ENCODE peak calls at places on chromosome 6, in five cellular contexts. L is cardiac fibroblast, Z is endothelial cell of umbilical vein, W is HepG2, D is epithelial cell of esophagus. P is an unnamed sample.

GRCh38 chr6:14826456-14826855 is 419.4 kb upstream of the JARID2 start:
- DNase-seq in L (no peak), Z (no peak), W (no peak), D (no peak), P (no peak)

GRCh38 chr6:39808934-39809333 is 16.8 kb downstream of the DAAM2 start:
- DNase-seq in L (no peak), Z (no peak), W (no peak), D (no peak), P (peak; percentile 27)

GRCh38 chr6:116779569-116780164 is 14.1 kb upstream of the FAM162B start:
- DNase-seq in L (peak; percentile 57), Z (peak; percentile 36), W (peak; percentile 58), D (peak; percentile 36), P (peak; percentile 59)

GRCh38 chr6:108874470-108875160 is 26.4 kb downstream of the ARMC2 start:
- DNase-seq in L (peak; percentile 76), Z (peak; percentile 49), W (no peak), D (no peak), P (peak; percentile 31)

GRCh38 chr6:156820089-156820798 is 43.1 kb downstream of the ARID1B start:
- DNase-seq in L (no peak), Z (no peak), W (no peak), D (no peak), P (no peak)

GRCh38 chr6:150759500-150759899 is 106.0 kb upstream of the MTHFD1L start:
- DNase-seq in L (no peak), Z (no peak), W (no peak), D (no peak), P (no peak)

GRCh38 chr6:170564936-170565530 is 10.9 kb downstream of the TBP start:
- DNase-seq in L (no peak), Z (no peak), W (no peak), D (no peak), P (no peak)

GRCh38 chr6:9250852-9251251 is 815.5 kb upstream of the SLC35B3 start:
- DNase-seq in L (peak; percentile 71), Z (peak; percentile 52), W (peak; percentile 16), D (peak; percentile 81), P (peak; percentile 60)

GRCh38 chr6:12077021-12077420 is 64.9 kb downstream of the HIVEP1 start:
- DNase-seq in L (no peak), Z (no peak), W (no peak), D (no peak), P (no peak)

GRCh38 chr6:33313105-33313708 is 671 bp downstream of the TAPBP start:
- DNase-seq in L (peak; percentile 31), Z (peak; percentile 49), W (no peak), D (no peak), P (peak; percentile 36)

GRCh38 chr6:25973923-25974555 is 11.4 kb downstream of the TRIM38 start:
- DNase-seq in L (no peak), Z (no peak), W (no peak), D (no peak), P (no peak)

GRCh38 chr6:84618046-84618752 is 146.2 kb downstream of the TBX18 start:
- DNase-seq in L (peak; percentile 90), Z (peak; percentile 96), W (no peak), D (peak; percentile 78), P (peak; percentile 95)

GRCh38 chr6:156791261-156791850 is 14.2 kb downstream of the ARID1B start:
- DNase-seq in L (peak; percentile 87), Z (peak; percentile 65), W (peak; percentile 29), D (peak; percentile 74), P (peak; percentile 37)

GRCh38 chr6:119442776-119443184 is 93.2 kb upstream of the MAN1A1 start:
- DNase-seq in L (no peak), Z (peak; percentile 21), W (peak; percentile 4), D (no peak), P (no peak)

GRCh38 chr6:12138936-12139335 is 126.8 kb downstream of the HIVEP1 start:
- DNase-seq in L (no peak), Z (no peak), W (no peak), D (no peak), P (no peak)

GRCh38 chr6:25714765-25715164 is 39.8 kb upstream of the SLC17A4 start:
- DNase-seq in L (peak; percentile 7), Z (peak; percentile 82), W (no peak), D (no peak), P (no peak)

GRCh38 chr6:1679691-1680068 is 70.0 kb downstream of the FOXC1 start:
- DNase-seq in L (no peak), Z (peak; percentile 52), W (peak; percentile 49), D (no peak), P (peak; percentile 73)

GRCh38 chr6:157571995-157572394 is 191.0 kb downstream of the ZDHHC14 start:
- DNase-seq in L (no peak), Z (no peak), W (no peak), D (no peak), P (no peak)

GRCh38 chr6:39310542-39310941 is 3.7 kb downstream of the KCNK17 start:
- DNase-seq in L (no peak), Z (no peak), W (no peak), D (no peak), P (no peak)

GRCh38 chr6:110643175-110643574 is 166.8 kb upstream of the SLC22A16 start:
- DNase-seq in L (peak; percentile 31), Z (no peak), W (no peak), D (no peak), P (peak; percentile 34)

GRCh38 chr6:75158176-75158575 is 47.7 kb downstream of the COL12A1 start:
- DNase-seq in L (peak; percentile 28), Z (peak; percentile 66), W (no peak), D (no peak), P (no peak)

GRCh38 chr6:121544691-121545090 is 109.2 kb downstream of the GJA1 start:
- DNase-seq in L (no peak), Z (no peak), W (no peak), D (peak; percentile 30), P (no peak)

GRCh38 chr6:78089551-78089950 is 436.7 kb downstream of the MEI4 start:
- DNase-seq in L (no peak), Z (peak; percentile 55), W (no peak), D (no peak), P (peak; percentile 17)

GRCh38 chr6:33834401-33835392 is 30.9 kb upstream of the MLN start:
- DNase-seq in L (no peak), Z (no peak), W (no peak), D (peak; percentile 62), P (no peak)

GRCh38 chr6:45387236-45387635 is 9.5 kb upstream of the SUPT3H start:
- DNase-seq in L (no peak), Z (no peak), W (no peak), D (peak; percentile 16), P (peak; percentile 24)

GRCh38 chr6:45813943-45814342 is 201.7 kb downstream of the CLIC5 start:
- DNase-seq in L (no peak), Z (no peak), W (no peak), D (no peak), P (no peak)

GRCh38 chr6:149925974-149926777 is 3.3 kb upstream of the RAET1G start:
- DNase-seq in L (peak; percentile 82), Z (peak; percentile 80), W (peak; percentile 74), D (peak; percentile 83), P (peak; percentile 73)

GRCh38 chr6:36913082-36913481 is 27.3 kb downstream of the C6orf89 start:
- DNase-seq in L (no peak), Z (no peak), W (no peak), D (no peak), P (no peak)

GRCh38 chr6:87200469-87201174 is 45.3 kb downstream of the ZNF292 start:
- DNase-seq in L (peak; percentile 47), Z (no peak), W (no peak), D (no peak), P (no peak)

GRCh38 chr6:151958332-151958731 is 150.8 kb downstream of the ESR1 start:
- DNase-seq in L (peak; percentile 75), Z (no peak), W (no peak), D (peak; percentile 82), P (peak; percentile 62)

GRCh38 chr6:16318538-16318937 is 80.2 kb downstream of the GMPR start:
- DNase-seq in L (peak; percentile 38), Z (no peak), W (no peak), D (peak; percentile 79), P (peak; percentile 91)

GRCh38 chr6:34237316-34237721 is 646 bp downstream of the HMGA1 start:
- DNase-seq in L (no peak), Z (no peak), W (no peak), D (no peak), P (no peak)

GRCh38 chr6:113442040-113442439 is 415.1 kb upstream of the MARCKS start:
- DNase-seq in L (no peak), Z (no peak), W (no peak), D (no peak), P (no peak)

GRCh38 chr6:113405326-113406050 is 451.7 kb upstream of the MARCKS start:
- DNase-seq in L (peak; percentile 20), Z (no peak), W (no peak), D (peak; percentile 5), P (no peak)

GRCh38 chr6:11950109-11950508 is 62.0 kb upstream of the HIVEP1 start:
- DNase-seq in L (no peak), Z (no peak), W (no peak), D (peak; percentile 50), P (no peak)

GRCh38 chr6:365835-366234 is 25.7 kb upstream of the IRF4 start:
- DNase-seq in L (no peak), Z (no peak), W (no peak), D (no peak), P (no peak)
- TF ChIP-seq CTCF in L (no peak), Z (no peak), W (no peak), D (no peak), P (no peak)

GRCh38 chr6:31186052-31186734 is 15.7 kb upstream of the POU5F1 start:
- DNase-seq in L (peak; percentile 24), Z (no peak), W (peak; percentile 75), D (peak; percentile 71), P (no peak)
- H3K4me3 ChIP-seq in L (no peak overlapping the region), Z (no peak overlapping the region), W (peak overlapping the region; percentile 57), D (peak overlapping the region; percentile 42), P (no peak overlapping the region)

GRCh38 chr6:28211840-28212509 is 13.1 kb upstream of the ZSCAN9 start:
- DNase-seq in L (no peak), Z (no peak), W (no peak), D (no peak), P (no peak)

GRCh38 chr6:28209753-28210535 is 15.1 kb upstream of the ZSCAN9 start:
- DNase-seq in L (no peak), Z (no peak), W (no peak), D (peak; percentile 61), P (no peak)

GRCh38 chr6:28215425-28215824 is 9.7 kb upstream of the ZSCAN9 start:
- DNase-seq in L (peak; percentile 17), Z (no peak), W (no peak), D (peak; percentile 44), P (no peak)

GRCh38 chr6:28213213-28213523 is 11.9 kb upstream of the ZSCAN9 start:
- DNase-seq in L (no peak), Z (no peak), W (no peak), D (no peak), P (no peak)

GRCh38 chr6:28212510-28213212 is 12.4 kb upstream of the ZSCAN9 start:
- DNase-seq in L (peak; percentile 75), Z (peak; percentile 90), W (peak; percentile 79), D (peak; percentile 96), P (peak; percentile 86)
- TF ChIP-seq CTCF in L (no peak), Z (no peak), W (peak; percentile 46), D (peak; percentile 15), P (no peak)

DNA sequence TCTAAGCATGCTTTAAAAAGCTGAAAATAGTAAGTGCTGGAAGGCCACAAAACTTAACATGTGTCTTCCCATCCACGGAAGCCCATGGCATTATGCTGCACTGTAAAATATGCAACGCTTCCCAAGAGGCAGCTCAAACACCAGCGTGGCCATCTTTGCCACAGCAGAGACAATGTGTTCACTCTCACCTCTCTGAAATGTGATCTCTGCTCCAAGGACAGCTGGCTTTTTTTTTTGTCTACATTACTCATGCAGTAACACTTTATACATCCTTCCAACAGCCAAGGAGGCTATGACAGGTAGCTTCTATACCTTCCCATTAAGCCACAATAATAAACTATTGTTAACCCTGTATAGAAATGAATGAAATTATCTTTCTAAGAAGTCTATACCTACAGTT is 49.2 kb downstream of the BLOC1S5 start:
- DNase-seq in L (no peak), Z (no peak), W (peak; percentile 16), D (peak; percentile 39), P (no peak)
- H3K4me3 ChIP-seq in L (no peak overlapping the region), Z (no peak overlapping the region), W (no peak overlapping the region), D (no peak overlapping the region), P (no peak overlapping the region)